ENCODE peak calls at places on chromosomes 16 and 17, in four cellular contexts. One of them, this sample, is unnamed.
A peak's percentile ranks its signal among the peaks of the same experiment; 100 is the strongest.

GRCh38 chr17:72571813-72572396 is 451.1 kb downstream of the SOX9 start:
- DNase-seq in stimulated activated CD8-positive, alpha-beta memory T cell treated with anti-CD3 and anti-CD28 coated beads, Interleukin-7, amount 100 ng/mL, for 1 hour: no peak
- DNase-seq in GM10248: no peak
- DNase-seq in 8988T: no peak
- DNase-seq in this sample: no peak

GRCh38 chr16:81165411-81166097 is 69.4 kb upstream of the GCSH start:
- DNase-seq in stimulated activated CD8-positive, alpha-beta memory T cell treated with anti-CD3 and anti-CD28 coated beads, Interleukin-7, amount 100 ng/mL, for 1 hour: no peak
- DNase-seq in GM10248: no peak
- DNase-seq in 8988T: no peak
- DNase-seq in this sample: no peak

GRCh38 chr16:10949424-10949970 is 5.1 kb downstream of the CLEC16A start:
- DNase-seq in stimulated activated CD8-positive, alpha-beta memory T cell treated with anti-CD3 and anti-CD28 coated beads, Interleukin-7, amount 100 ng/mL, for 1 hour: no peak
- DNase-seq in GM10248: no peak
- DNase-seq in 8988T: no peak
- DNase-seq in this sample: no peak

GRCh38 chr16:15946257-15947044 is 3.0 kb upstream of the ABCC1 start:
- DNase-seq in stimulated activated CD8-positive, alpha-beta memory T cell treated with anti-CD3 and anti-CD28 coated beads, Interleukin-7, amount 100 ng/mL, for 1 hour: no peak
- DNase-seq in GM10248: no peak
- DNase-seq in 8988T: no peak
- DNase-seq in this sample: no peak

GRCh38 chr16:68486671-68487495 is 38.6 kb upstream of the SMPD3 start:
- DNase-seq in stimulated activated CD8-positive, alpha-beta memory T cell treated with anti-CD3 and anti-CD28 coated beads, Interleukin-7, amount 100 ng/mL, for 1 hour: no peak
- DNase-seq in GM10248: no peak
- DNase-seq in 8988T: no peak
- DNase-seq in this sample: no peak

GRCh38 chr17:64019486-64020067 is 856 bp downstream of the ICAM2 start:
- DNase-seq in stimulated activated CD8-positive, alpha-beta memory T cell treated with anti-CD3 and anti-CD28 coated beads, Interleukin-7, amount 100 ng/mL, for 1 hour: no peak
- DNase-seq in GM10248: peak; percentile 14
- DNase-seq in 8988T: no peak
- DNase-seq in this sample: no peak

GRCh38 chr16:88963583-88963982 is 13.4 kb downstream of the CBFA2T3 start:
- DNase-seq in stimulated activated CD8-positive, alpha-beta memory T cell treated with anti-CD3 and anti-CD28 coated beads, Interleukin-7, amount 100 ng/mL, for 1 hour: no peak
- DNase-seq in GM10248: no peak
- DNase-seq in 8988T: no peak
- DNase-seq in this sample: no peak

GRCh38 chr16:68086336-68086821 is 1.2 kb downstream of the NFATC3 start:
- DNase-seq in stimulated activated CD8-positive, alpha-beta memory T cell treated with anti-CD3 and anti-CD28 coated beads, Interleukin-7, amount 100 ng/mL, for 1 hour: no peak
- DNase-seq in GM10248: no peak
- DNase-seq in 8988T: no peak
- DNase-seq in this sample: no peak

GRCh38 chr17:48990882-48991357 is 6.3 kb upstream of the IGF2BP1 start:
- DNase-seq in stimulated activated CD8-positive, alpha-beta memory T cell treated with anti-CD3 and anti-CD28 coated beads, Interleukin-7, amount 100 ng/mL, for 1 hour: no peak
- DNase-seq in GM10248: no peak
- DNase-seq in 8988T: no peak
- DNase-seq in this sample: no peak